ENCODE peak calls at places on chromosomes 11 and 22, in four cellular contexts. U, R, Q and O are unnamed samples.

GRCh38 chr11:26144309-26144690 is 187.6 kb upstream of the ANO3 start:
- DNase-seq in Q (no peak), R (no peak), U (no peak), O (no peak)

GRCh38 chr11:66311965-66312548 is 4.8 kb downstream of the CD248 start:
- DNase-seq in U (peak; percentile 95), Q (peak; percentile 92), R (peak; percentile 95), O (peak; percentile 87)

GRCh38 chr22:41848468-41848867 is 15.6 kb downstream of the SREBF2 start:
- DNase-seq in R (no peak), U (peak; percentile 70), Q (no peak), O (peak; percentile 46)

GRCh38 chr22:33455036-33455435 is 396.9 kb upstream of the SYN3 start:
- DNase-seq in Q (no peak), U (no peak), R (no peak), O (no peak)

GRCh38 chr11:58958500-58958899 is 19.2 kb downstream of the GLYATL1 start:
- DNase-seq in U (peak; percentile 57), Q (no peak), R (peak; percentile 12), O (no peak)

GRCh38 chr11:19701421-19701820 is 11.2 kb upstream of the NAV2 start:
- DNase-seq in U (no peak), R (no peak), Q (no peak), O (no peak)

GRCh38 chr11:103499710-103500340 is 390.6 kb downstream of the DYNC2H1 start:
- DNase-seq in Q (no peak), R (no peak), U (no peak), O (no peak)

GRCh38 chr11:64742940-64743590 is 877 bp downstream of the RASGRP2 start:
- DNase-seq in U (peak; percentile 79), Q (no peak), R (no peak), O (peak; percentile 64)

GRCh38 chr11:41431784-41432183 is 27.7 kb downstream of the LRRC4C start:
- DNase-seq in R (no peak), U (no peak), Q (no peak), O (no peak)

GRCh38 chr22:29002603-29003002 is 59.0 kb downstream of the C22orf31 start:
- DNase-seq in Q (no peak), R (no peak), U (peak; percentile 53), O (no peak)

GRCh38 chr11:34601609-34602008 is 19.3 kb upstream of the EHF start:
- DNase-seq in Q (no peak), R (no peak), U (no peak), O (no peak)

GRCh38 chr11:84800755-84801346 is 826.3 kb downstream of the DLG2 start:
- DNase-seq in R (peak; percentile 12), U (no peak), Q (peak; percentile 17), O (no peak)

GRCh38 chr11:107780775-107781174 is 68.9 kb upstream of the SLN start:
- DNase-seq in R (no peak), Q (no peak), U (no peak), O (no peak)

GRCh38 chr11:123195182-123196059 is at the start of gene CLMP:
- DNase-seq in R (no peak), U (no peak), Q (no peak), O (peak; percentile 54)

GRCh38 chr11:69938206-69938605 is 119.0 kb upstream of the FGF3 start:
- DNase-seq in Q (no peak), R (no peak), U (no peak), O (no peak)

GRCh38 chr11:118290923-118291322 is 13.6 kb upstream of the CD3E start:
- DNase-seq in U (peak; percentile 45), R (peak; percentile 51), Q (no peak), O (no peak)

GRCh38 chr11:28342704-28343103 is 234.5 kb downstream of the METTL15 start:
- DNase-seq in R (no peak), U (no peak), Q (no peak), O (no peak)

GRCh38 chr22:34414467-34415440 is 494.5 kb upstream of the LARGE1 start:
- DNase-seq in R (peak; percentile 4), Q (peak; percentile 87), U (no peak), O (no peak)

GRCh38 chr22:39301926-39302325 is 17.5 kb downstream of the RPL3 start:
- DNase-seq in R (no peak), U (no peak), Q (no peak), O (no peak)

GRCh38 chr11:121451178-121451981 is 734 bp upstream of the SORL1 start:
- DNase-seq in U (peak; percentile 64), R (no peak), Q (no peak), O (no peak)

GRCh38 chr11:2206291-2206690 is 34.7 kb upstream of the TH start:
- DNase-seq in Q (no peak), R (no peak), U (peak; percentile 17), O (no peak)

GRCh38 chr11:66880484-66881211 is 23.8 kb downstream of the LRFN4 start:
- DNase-seq in Q (no peak), U (peak; percentile 75), R (no peak), O (no peak)

GRCh38 chr11:94089356-94089755 is 39.3 kb upstream of the PANX1 start:
- DNase-seq in R (no peak), Q (no peak), U (no peak), O (no peak)

GRCh38 chr11:104254347-104254746 is 90.4 kb upstream of the PDGFD start:
- DNase-seq in R (peak; percentile 46), U (peak; percentile 34), Q (peak; percentile 71), O (no peak)

GRCh38 chr11:67379061-67380058 is 6.0 kb upstream of the CLCF1 start:
- DNase-seq in Q (no peak), U (no peak), R (no peak), O (no peak)

GRCh38 chr11:102724904-102725515 is at the start of gene MMP8:
- DNase-seq in U (no peak), Q (no peak), R (no peak), O (no peak)

GRCh38 chr22:49291169-49291568 is 536.5 kb downstream of the BRD1 start:
- DNase-seq in U (no peak), Q (no peak), R (no peak), O (no peak)

GRCh38 chr11:115267228-115267627 is 237.0 kb downstream of the CADM1 start:
- DNase-seq in U (no peak), R (no peak), Q (no peak), O (no peak)

GRCh38 chr22:50699001-50699753 is 26.6 kb downstream of the SHANK3 start:
- DNase-seq in R (no peak), U (no peak), Q (no peak), O (no peak)

GRCh38 chr11:90448280-90448679 is 225.4 kb upstream of the CHORDC1 start:
- DNase-seq in U (no peak), Q (no peak), R (no peak), O (no peak)

GRCh38 chr22:17633217-17633997 is 4.9 kb upstream of the ATP6V1E1 start:
- DNase-seq in U (no peak), R (peak; percentile 87), Q (no peak), O (no peak)

GRCh38 chr11:27497284-27497866 is 9.2 kb downstream of the LIN7C start:
- DNase-seq in Q (no peak), R (no peak), U (no peak), O (no peak)

GRCh38 chr11:34850339-34850738 is 65.8 kb downstream of the APIP start:
- DNase-seq in U (no peak), R (no peak), Q (no peak), O (no peak)

GRCh38 chr22:10780281-10780680 is 4747.7 kb upstream of the OR11H1 start:
- DNase-seq in U (no peak), Q (no peak), R (no peak), O (no peak)

GRCh38 chr22:27407369-27407985 is 394.1 kb downstream of the MN1 start:
- DNase-seq in Q (no peak), R (no peak), U (no peak), O (no peak)

GRCh38 chr11:100072131-100072530 is 615.0 kb upstream of the ARHGAP42 start:
- DNase-seq in Q (no peak), U (no peak), R (no peak), O (no peak)

GRCh38 chr22:37344735-37345462 is 62.6 kb downstream of the CYTH4 start:
- DNase-seq in R (no peak), Q (no peak), U (no peak), O (no peak)

GRCh38 chr22:26713823-26714449 is 56.5 kb downstream of the MIAT start:
- DNase-seq in R (no peak), Q (no peak), U (no peak), O (no peak)

GRCh38 chr11:108239076-108239475 is 16.2 kb downstream of the ATM start:
- DNase-seq in R (no peak), U (no peak), Q (no peak), O (no peak)

GRCh38 chr11:112082729-112083128 is 3.8 kb downstream of the TIMM8B start:
- DNase-seq in U (no peak), R (no peak), Q (no peak), O (no peak)
- H3K4me3 ChIP-seq in U (no peak overlapping the region), R (no peak overlapping the region), Q (no peak overlapping the region), O (no peak overlapping the region)

GRCh38 chr11:14309425-14310192 is 49.4 kb downstream of the RRAS2 start:
- DNase-seq in U (no peak), Q (no peak), R (no peak), O (no peak)
- H3K4me1 ChIP-seq in U (peaks cover 44% of the 10 kb centered on the region), Q (peaks cover 5% of the 10 kb centered on the region), R (peaks cover 5% of the 10 kb centered on the region), O (peaks cover 18% of the 10 kb centered on the region)

GRCh38 chr22:19850482-19851109 is 4.1 kb downstream of the GNB1L start:
- DNase-seq in R (no peak), U (no peak), Q (no peak), O (no peak)
- H3K4me3 ChIP-seq in R (no peak overlapping the region), U (no peak overlapping the region), Q (no peak overlapping the region), O (no peak overlapping the region)

GRCh38 chr11:73217131-73217809 is 811 bp upstream of the P2RY2 start:
- DNase-seq in Q (no peak), U (no peak), R (no peak), O (no peak)
- H3K4me1 ChIP-seq in Q (peaks cover 22% of the 10 kb centered on the region), U (peaks cover 9% of the 10 kb centered on the region), R (peaks cover 23% of the 10 kb centered on the region), O (peaks cover 17% of the 10 kb centered on the region)

GRCh38 chr11:61334434-61335354 is 1.7 kb downstream of the TKFC start:
- DNase-seq in Q (no peak), U (no peak), R (no peak), O (no peak)
- H3K4me3 ChIP-seq in Q (peak overlapping the region; percentile 37), U (no peak overlapping the region), R (peak overlapping the region; percentile 97), O (no peak overlapping the region)

DNA sequence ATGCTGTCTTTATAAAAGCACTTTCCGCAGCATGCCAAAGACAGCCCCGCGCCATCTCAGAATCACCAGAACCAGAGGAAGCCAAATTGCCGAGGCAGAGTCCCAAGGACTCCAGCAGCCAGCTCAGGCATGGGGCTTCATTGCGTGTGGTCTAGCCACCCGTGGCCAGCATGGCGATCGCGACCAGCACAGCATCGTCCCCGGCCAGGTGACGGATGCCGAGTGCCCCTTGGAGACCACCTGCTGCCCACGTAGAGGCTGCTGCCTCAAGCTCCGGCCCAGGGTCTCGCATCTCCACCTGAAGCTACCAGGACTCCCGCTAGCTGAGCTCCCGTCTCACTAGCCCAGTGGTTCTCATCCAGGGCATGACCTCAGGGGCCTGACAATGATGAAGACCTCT is 92.7 kb downstream of the TRMU start:
- DNase-seq in U (no peak), Q (no peak), R (no peak), O (no peak)
- H3K4me1 ChIP-seq in U (peaks cover 15% of the 10 kb centered on the region), Q (peaks cover 3% of the 10 kb centered on the region), R (no peaks in the 10 kb centered on the region), O (no peaks in the 10 kb centered on the region)

GRCh38 chr11:11480951-11481350 is 127.9 kb upstream of the CSNK2A3 start:
- DNase-seq in R (no peak), Q (no peak), U (no peak), O (no peak)
- H3K4me3 ChIP-seq in R (no peak overlapping the region), Q (no peak overlapping the region), U (no peak overlapping the region), O (no peak overlapping the region)